ENCODE peak calls at places on chromosomes 6 and 20, in four cellular contexts. K, P, J and W are unnamed samples.

GRCh38 chr20:7856756-7857155 is 83.5 kb downstream of the HAO1 start:
- DNase-seq in K (peak), P (peak), J (no peak), W (peak)

GRCh38 chr6:111984516-111985201 is 69.2 kb upstream of the CCN6 start:
- DNase-seq in K (no peak), P (no peak), J (no peak), W (no peak)

GRCh38 chr20:50191065-50191565 is 485 bp downstream of the CEBPB start:
- DNase-seq in K (no peak), P (no peak), J (peak), W (peak)

GRCh38 chr6:11780097-11780428 is 1.5 kb upstream of the ADTRP start:
- DNase-seq in K (no peak), P (no peak), J (no peak), W (no peak)

GRCh38 chr6:132320007-132320406 is 81.3 kb downstream of the MOXD1 start:
- DNase-seq in K (peak), P (peak), J (no peak), W (peak)

GRCh38 chr20:8394308-8394945 is 262.4 kb downstream of the PLCB1 start:
- DNase-seq in K (peak), P (peak), J (no peak), W (peak)

GRCh38 chr6:147712841-147713240 is 204.4 kb downstream of the SAMD5 start:
- DNase-seq in K (peak), P (no peak), J (no peak), W (no peak)

GRCh38 chr20:37481610-37482009 is 39.4 kb upstream of the NNAT start:
- DNase-seq in K (no peak), P (no peak), J (no peak), W (no peak)

GRCh38 chr6:14796974-14797762 is 448.7 kb upstream of the JARID2 start:
- DNase-seq in K (peak), P (no peak), J (no peak), W (peak)

GRCh38 chr20:34096699-34097420 is 15.2 kb downstream of the EIF2S2 start:
- DNase-seq in K (peak), P (peak), J (no peak), W (no peak)

GRCh38 chr6:130890531-130890950 is 63.3 kb downstream of the SMLR1 start:
- DNase-seq in K (peak), P (peak), J (no peak), W (peak)

GRCh38 chr20:35443003-35443402 is 5.0 kb upstream of the GDF5 start:
- DNase-seq in K (peak), P (peak), J (no peak), W (peak)

GRCh38 chr20:17614176-17614811 is 44.4 kb downstream of the DSTN start:
- DNase-seq in K (peak), P (peak), J (peak), W (peak)

GRCh38 chr20:59518881-59519706 is 85.2 kb upstream of the PHACTR3 start:
- DNase-seq in K (peak), P (peak), J (no peak), W (peak)

GRCh38 chr6:140446241-140446640 is 1071.8 kb upstream of the CITED2 start:
- DNase-seq in K (no peak), P (no peak), J (no peak), W (no peak)

GRCh38 chr6:39339111-39339510 is 16.6 kb upstream of the KCNK16 start:
- DNase-seq in K (no peak), P (no peak), J (no peak), W (no peak)

GRCh38 chr6:139325686-139326085 is 33.9 kb upstream of the TXLNB start:
- DNase-seq in K (no peak), P (no peak), J (no peak), W (no peak)

GRCh38 chr20:760751-761417 is 7.4 kb downstream of the SLC52A3 start:
- DNase-seq in K (no peak), P (no peak), J (peak), W (peak)

GRCh38 chr6:35496036-35496850 is 636 bp downstream of the TEAD3 start:
- DNase-seq in K (no peak), P (peak), J (peak), W (peak)

GRCh38 chr20:46627251-46627650 is 24.0 kb downstream of the SLC13A3 start:
- DNase-seq in K (no peak), P (no peak), J (no peak), W (no peak)

GRCh38 chr6:109034439-109035041 is 60.1 kb downstream of the SESN1 start:
- DNase-seq in K (no peak), P (no peak), J (no peak), W (no peak)

GRCh38 chr6:159978291-159979135 is 9.6 kb downstream of the IGF2R start:
- DNase-seq in K (no peak), P (no peak), J (no peak), W (no peak)

GRCh38 chr6:116436586-116436985 is 24.6 kb upstream of the CALHM6 start:
- DNase-seq in K (no peak), P (no peak), J (no peak), W (no peak)

GRCh38 chr6:25173951-25174474 is 105.2 kb upstream of the CARMIL1 start:
- DNase-seq in K (peak), P (peak), J (no peak), W (peak)

GRCh38 chr20:4697874-4698221 is 23.9 kb upstream of the PRND start:
- DNase-seq in K (no peak), P (no peak), J (no peak), W (no peak)

GRCh38 chr6:98416027-98416426 is 418.3 kb upstream of the POU3F2 start:
- DNase-seq in K (no peak), P (no peak), J (no peak), W (no peak)

GRCh38 chr20:21361266-21361665 is 36.1 kb downstream of the NKX2-4 start:
- DNase-seq in K (peak), P (no peak), J (no peak), W (peak)

GRCh38 chr6:19465240-19465639 is 371.9 kb upstream of the ID4 start:
- DNase-seq in K (no peak), P (no peak), J (no peak), W (no peak)

GRCh38 chr6:52016918-52017748 is 70.3 kb downstream of the PKHD1 start:
- DNase-seq in K (no peak), P (no peak), J (no peak), W (no peak)

GRCh38 chr6:100203391-100203790 is 209.4 kb upstream of the MCHR2 start:
- DNase-seq in K (peak), P (peak), J (no peak), W (peak)

GRCh38 chr6:155126727-155127439 is 131.8 kb downstream of the TIAM2 start:
- DNase-seq in K (peak), P (peak), J (no peak), W (peak)

GRCh38 chr6:18545726-18546125 is 158.6 kb downstream of the RNF144B start:
- DNase-seq in K (no peak), P (peak), J (no peak), W (peak)

GRCh38 chr20:57398231-57398821 is 7.1 kb downstream of the RBM38 start:
- DNase-seq in K (no peak), P (no peak), J (peak), W (no peak)

GRCh38 chr6:15793826-15794225 is 131.0 kb upstream of the DTNBP1 start:
- DNase-seq in K (no peak), P (no peak), J (no peak), W (no peak)

GRCh38 chr20:57698191-57698866 is 11.5 kb downstream of the PMEPA1 start:
- DNase-seq in K (peak), P (peak), J (no peak), W (peak)

GRCh38 chr6:15148356-15149058 is 97.4 kb upstream of the JARID2 start:
- DNase-seq in K (peak), P (peak), J (no peak), W (peak)

GRCh38 chr6:157541618-157542404 is 160.8 kb downstream of the ZDHHC14 start:
- DNase-seq in K (peak), P (no peak), J (no peak), W (no peak)

GRCh38 chr6:75402296-75402695 is 91.3 kb downstream of the FILIP1 start:
- DNase-seq in K (peak), P (peak), J (peak), W (peak)

GRCh38 chr20:62453186-62453808 is 22.5 kb downstream of the GATA5 start:
- DNase-seq in K (no peak), P (no peak), J (no peak), W (no peak)

GRCh38 chr6:96468281-96468680 is 53.3 kb upstream of the UFL1 start:
- DNase-seq in K (no peak), P (peak), J (no peak), W (no peak)

GRCh38 chr6:96467814-96468213 is 53.8 kb upstream of the UFL1 start:
- DNase-seq in K (no peak), P (no peak), J (no peak), W (no peak)

GRCh38 chr6:96470296-96470695 is 51.3 kb upstream of the UFL1 start:
- DNase-seq in K (no peak), P (no peak), J (no peak), W (no peak)

GRCh38 chr6:96469312-96469711 is 52.3 kb upstream of the UFL1 start:
- DNase-seq in K (no peak), P (no peak), J (no peak), W (no peak)

GRCh38 chr6:96468681-96469224 is 52.9 kb upstream of the UFL1 start:
- DNase-seq in K (no peak), P (peak), J (no peak), W (no peak)
- TF ChIP-seq CTCF in K (peak), P (no peak), J (no peak), W (no peak)

GRCh38 chr6:20953019-20953418 is 418.8 kb downstream of the CDKAL1 start:
- DNase-seq in K (no peak), P (peak), J (no peak), W (no peak)
- H3K4me3 ChIP-seq in K (no peak), P (no peak), J (no peak), W (no peak)

GRCh38 chr6:33277663-33278391 is 904 bp downstream of the B3GALT4 start:
- DNase-seq in K (no peak), P (no peak), J (no peak), W (no peak)
- TF ChIP-seq CTCF in K (peak), P (no peak), J (no peak), W (no peak)

DNA sequence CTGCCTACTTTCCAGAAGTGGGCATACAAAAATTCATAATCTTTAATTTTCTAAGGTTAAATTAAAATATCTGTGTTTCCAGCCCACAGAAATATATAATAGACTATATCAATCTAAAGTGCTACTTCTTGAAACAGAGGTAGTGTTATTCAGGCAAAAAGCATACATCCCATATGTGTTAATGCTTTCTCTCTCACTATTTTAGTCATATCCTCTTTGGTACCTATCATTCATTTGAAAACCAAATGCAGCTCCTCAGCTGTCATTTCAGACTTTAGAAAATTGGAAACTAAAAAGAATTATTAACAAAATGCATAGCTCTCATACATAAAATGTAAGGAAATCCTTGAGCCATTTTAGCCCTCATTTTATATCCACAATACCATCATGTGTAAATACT is 925 bp downstream of the FHL5 start:
- DNase-seq in K (no peak), P (no peak), J (no peak), W (no peak)
- H3K4me3 ChIP-seq in K (no peak), P (no peak), J (no peak), W (no peak)

DNA sequence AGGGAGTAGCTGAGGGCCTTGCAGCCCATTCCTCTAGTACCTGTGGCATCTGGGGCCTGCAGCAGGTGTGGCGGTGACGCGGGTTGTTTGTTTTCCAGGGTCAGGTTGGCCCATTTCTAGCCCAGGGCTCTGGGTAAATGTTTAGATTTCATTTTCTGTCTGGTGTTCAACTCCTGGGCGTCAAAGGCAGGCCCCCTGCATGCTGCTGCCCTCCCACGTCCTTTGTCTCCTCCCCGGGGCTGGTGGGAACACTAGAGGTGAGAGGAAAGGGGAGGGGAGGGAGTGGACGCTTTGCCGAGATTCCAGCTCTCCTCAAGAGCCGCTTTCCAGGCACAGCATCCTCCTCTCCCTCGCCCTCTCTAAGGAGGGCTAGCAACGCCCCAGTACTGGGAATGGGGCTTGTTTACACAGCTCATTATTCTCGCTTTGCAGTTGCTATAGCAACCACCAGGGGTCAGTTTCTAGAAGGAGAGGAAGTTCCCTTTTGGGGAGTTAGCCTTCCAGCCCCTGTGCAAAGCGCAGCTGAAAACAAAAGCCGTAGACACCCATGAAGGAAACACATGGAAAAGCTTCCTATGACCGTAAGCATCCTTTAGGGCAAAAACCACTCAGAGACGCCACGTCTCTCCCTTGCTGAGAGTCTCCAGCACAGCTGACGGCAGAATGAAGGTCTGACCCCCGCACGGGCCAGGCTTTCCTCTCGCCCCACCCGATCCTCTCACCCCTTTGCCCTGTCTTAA is 170.6 kb downstream of the LY86 start:
- DNase-seq in K (peak), P (peak), J (no peak), W (peak)
- TF ChIP-seq CTCF in K (peak), P (peak), J (peak), W (peak)

GRCh38 chr6:144652292-144652891 is 367.3 kb downstream of the UTRN start:
- DNase-seq in K (no peak), P (no peak), J (no peak), W (no peak)
- H3K4me3 ChIP-seq in K (no peak), P (no peak), J (no peak), W (no peak)

GRCh38 chr20:5935384-5935783 is 14.9 kb downstream of the TRMT6 start:
- DNase-seq in K (no peak), P (no peak), J (no peak), W (no peak)

GRCh38 chr20:5928831-5929715 is 21.3 kb downstream of the TRMT6 start:
- DNase-seq in K (no peak), P (no peak), J (no peak), W (peak)

GRCh38 chr20:5931411-5931810 is 18.9 kb downstream of the TRMT6 start:
- DNase-seq in K (no peak), P (no peak), J (no peak), W (no peak)

GRCh38 chr20:5933802-5934436 is 16.4 kb downstream of the TRMT6 start:
- DNase-seq in K (no peak), P (no peak), J (no peak), W (no peak)

DNA sequence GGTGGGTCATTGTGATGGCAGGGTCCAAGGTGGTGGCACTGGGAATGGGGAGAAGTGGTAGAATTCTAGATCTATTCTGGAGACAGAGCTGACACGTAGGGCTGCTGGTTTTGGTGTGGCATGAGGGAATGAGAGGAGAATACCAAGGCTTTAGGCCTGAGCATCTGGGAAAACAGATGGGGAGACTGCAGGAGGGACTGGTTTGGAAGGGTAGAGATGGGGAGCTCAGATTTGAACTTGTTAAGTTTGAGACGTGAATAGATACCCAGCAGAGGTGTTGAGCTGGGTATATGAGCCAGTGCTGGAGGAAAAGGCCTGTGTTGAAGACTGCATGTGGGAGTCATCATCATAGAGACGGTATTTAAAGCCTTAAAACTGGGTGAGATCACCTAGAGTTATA is 17.5 kb downstream of the TRMT6 start:
- DNase-seq in K (no peak), P (no peak), J (no peak), W (no peak)
- TF ChIP-seq CTCF in K (no peak), P (no peak), J (no peak), W (no peak)

DNA sequence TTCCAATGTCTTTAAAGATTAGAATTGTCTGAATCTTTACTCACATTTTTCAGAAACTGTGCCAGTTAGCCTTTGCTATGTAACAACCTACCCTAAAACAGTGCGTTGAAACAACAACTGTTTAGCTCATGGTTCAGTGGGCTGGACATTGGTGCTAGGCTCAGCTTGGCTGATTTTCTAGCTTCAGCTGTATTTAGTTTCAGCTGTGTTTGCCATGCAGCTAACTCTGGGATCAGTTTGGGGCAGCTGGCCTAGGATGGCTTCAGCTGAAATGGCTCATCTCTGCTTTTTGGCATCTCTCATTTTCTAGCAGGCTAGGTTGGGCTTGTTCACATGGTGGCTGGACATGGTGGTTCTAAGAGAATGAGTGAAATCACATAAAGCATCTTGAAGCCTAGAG is 464.1 kb downstream of the QKI start:
- DNase-seq in K (no peak), P (no peak), J (no peak), W (no peak)
- H3K4me3 ChIP-seq in K (no peak), P (no peak), J (no peak), W (no peak)

GRCh38 chr6:28542440-28543293 is 17.0 kb downstream of the GPX5 start:
- DNase-seq in K (peak), P (peak), J (no peak), W (peak)
- TF ChIP-seq CTCF in K (peak), P (peak), J (no peak), W (peak)